ENCODE peak calls at places on chromosome 1, in seven cellular contexts. One of them, this sample, is unnamed.

GRCh38 chr1:163036661-163037060 is 32.5 kb upstream of the RGS4 start:
- DNase-seq in heart right ventricle: no peak
- DNase-seq in Panc1: no peak
- DNase-seq in choroid plexus epithelial cell: no peak
- DNase-seq in epithelial cell of proximal tubule: no peak
- DNase-seq in fibroblast of the aortic adventitia: peak
- DNase-seq in OCI-LY7: no peak
- DNase-seq in this sample: no peak

GRCh38 chr1:184048841-184049240 is 2.7 kb upstream of the TSEN15 start:
- DNase-seq in fibroblast of the aortic adventitia: no peak
- DNase-seq in epithelial cell of proximal tubule: no peak
- DNase-seq in Panc1: no peak
- DNase-seq in choroid plexus epithelial cell: no peak
- DNase-seq in heart right ventricle: no peak
- DNase-seq in OCI-LY7: no peak
- DNase-seq in this sample: no peak

GRCh38 chr1:173481195-173481772 is 4.1 kb downstream of the PRDX6 start:
- DNase-seq in Panc1: no peak
- DNase-seq in OCI-LY7: no peak
- DNase-seq in choroid plexus epithelial cell: no peak
- DNase-seq in heart right ventricle: no peak
- DNase-seq in fibroblast of the aortic adventitia: no peak
- DNase-seq in epithelial cell of proximal tubule: no peak
- DNase-seq in this sample: no peak

GRCh38 chr1:78070758-78071157 is 25.0 kb downstream of the GIPC2 start:
- DNase-seq in Panc1: no peak
- DNase-seq in heart right ventricle: no peak
- DNase-seq in epithelial cell of proximal tubule: peak
- DNase-seq in OCI-LY7: no peak
- DNase-seq in choroid plexus epithelial cell: peak
- DNase-seq in fibroblast of the aortic adventitia: peak
- DNase-seq in this sample: no peak

GRCh38 chr1:86052948-86053698 is 103.4 kb downstream of the COL24A1 start:
- DNase-seq in OCI-LY7: no peak
- DNase-seq in fibroblast of the aortic adventitia: no peak
- DNase-seq in choroid plexus epithelial cell: no peak
- DNase-seq in heart right ventricle: no peak
- DNase-seq in Panc1: no peak
- DNase-seq in epithelial cell of proximal tubule: no peak
- DNase-seq in this sample: no peak

GRCh38 chr1:230047114-230047865 is 19.7 kb upstream of the GALNT2 start:
- DNase-seq in fibroblast of the aortic adventitia: no peak
- DNase-seq in heart right ventricle: no peak
- DNase-seq in choroid plexus epithelial cell: peak
- DNase-seq in epithelial cell of proximal tubule: no peak
- DNase-seq in Panc1: no peak
- DNase-seq in OCI-LY7: no peak
- DNase-seq in this sample: no peak

GRCh38 chr1:17540255-17541001 is 930 bp downstream of the ARHGEF10L start:
- DNase-seq in choroid plexus epithelial cell: no peak
- DNase-seq in Panc1: no peak
- DNase-seq in OCI-LY7: no peak
- DNase-seq in epithelial cell of proximal tubule: no peak
- DNase-seq in heart right ventricle: peak
- DNase-seq in fibroblast of the aortic adventitia: peak
- DNase-seq in this sample: peak

GRCh38 chr1:147878022-147878421 is 24.6 kb upstream of the GJA8 start:
- DNase-seq in heart right ventricle: no peak
- DNase-seq in choroid plexus epithelial cell: no peak
- DNase-seq in fibroblast of the aortic adventitia: no peak
- DNase-seq in epithelial cell of proximal tubule: no peak
- DNase-seq in Panc1: no peak
- DNase-seq in OCI-LY7: no peak
- DNase-seq in this sample: no peak

GRCh38 chr1:36874271-36875017 is 159.9 kb downstream of the GRIK3 start:
- DNase-seq in Panc1: no peak
- DNase-seq in epithelial cell of proximal tubule: no peak
- DNase-seq in fibroblast of the aortic adventitia: no peak
- DNase-seq in OCI-LY7: no peak
- DNase-seq in heart right ventricle: peak
- DNase-seq in choroid plexus epithelial cell: no peak
- DNase-seq in this sample: no peak

GRCh38 chr1:81583878-81584277 is 216.9 kb upstream of the ADGRL2 start:
- DNase-seq in epithelial cell of proximal tubule: no peak
- DNase-seq in fibroblast of the aortic adventitia: no peak
- DNase-seq in heart right ventricle: no peak
- DNase-seq in Panc1: no peak
- DNase-seq in OCI-LY7: no peak
- DNase-seq in choroid plexus epithelial cell: no peak
- DNase-seq in this sample: no peak

GRCh38 chr1:33383974-33384767 is 46.7 kb downstream of the PHC2 start:
- DNase-seq in fibroblast of the aortic adventitia: peak
- DNase-seq in epithelial cell of proximal tubule: no peak
- DNase-seq in choroid plexus epithelial cell: peak
- DNase-seq in heart right ventricle: no peak
- DNase-seq in Panc1: no peak
- DNase-seq in OCI-LY7: no peak
- DNase-seq in this sample: no peak

GRCh38 chr1:10155087-10155712 is 55.2 kb upstream of the KIF1B start:
- DNase-seq in choroid plexus epithelial cell: peak
- DNase-seq in heart right ventricle: peak
- DNase-seq in fibroblast of the aortic adventitia: no peak
- DNase-seq in Panc1: no peak
- DNase-seq in epithelial cell of proximal tubule: no peak
- DNase-seq in OCI-LY7: no peak
- DNase-seq in this sample: no peak

DNA sequence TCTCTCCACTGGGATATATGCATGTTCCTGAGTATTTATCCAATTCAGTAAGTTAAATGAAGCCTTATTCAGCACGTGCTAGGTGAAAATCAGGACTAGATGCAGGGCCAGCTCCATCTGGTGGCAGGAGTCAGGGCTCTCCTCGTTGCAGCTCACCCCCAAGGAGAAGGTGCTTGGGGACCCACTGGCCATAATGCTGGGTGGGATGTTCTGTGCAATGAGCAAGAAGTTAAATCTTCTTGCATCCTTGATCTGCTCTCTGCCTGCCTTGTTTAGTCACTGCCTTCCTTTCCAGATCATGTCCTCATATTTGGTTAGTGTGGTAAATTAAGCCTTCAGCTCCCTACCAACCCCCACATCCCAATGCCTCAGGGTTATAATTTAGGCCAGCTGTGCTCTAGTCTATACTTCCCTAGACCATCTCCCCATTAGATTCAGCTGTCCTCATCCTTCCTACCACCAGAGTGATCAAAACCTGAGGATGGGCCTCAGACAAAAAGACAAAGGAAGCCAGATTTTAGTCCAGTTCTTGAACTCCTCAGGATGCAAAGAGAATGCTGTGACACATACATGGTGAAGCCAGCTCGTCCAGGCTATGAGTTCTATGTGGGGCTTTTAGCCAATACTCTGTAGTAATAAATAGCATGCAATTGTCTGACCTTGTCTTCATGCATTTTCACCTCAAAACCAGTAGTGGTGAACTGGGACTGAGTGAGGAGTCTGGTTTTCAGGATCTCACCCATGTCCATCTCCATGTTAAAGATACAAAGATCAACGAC is 55.9 kb downstream of the SEC16B start:
- DNase-seq in fibroblast of the aortic adventitia: peak
- DNase-seq in epithelial cell of proximal tubule: no peak
- DNase-seq in choroid plexus epithelial cell: peak
- DNase-seq in heart right ventricle: no peak
- DNase-seq in OCI-LY7: peak
- DNase-seq in Panc1: no peak
- DNase-seq in this sample: peak
- TF ChIP-seq CTCF in fibroblast of the aortic adventitia: peak
- TF ChIP-seq CTCF in epithelial cell of proximal tubule: peak
- TF ChIP-seq CTCF in choroid plexus epithelial cell: peak
- TF ChIP-seq CTCF in heart right ventricle: peak
- TF ChIP-seq CTCF in OCI-LY7: peak
- TF ChIP-seq CTCF in Panc1: peak
- TF ChIP-seq CTCF in this sample: no peak

GRCh38 chr1:221040716-221041275 is 161.6 kb downstream of the HLX start:
- DNase-seq in choroid plexus epithelial cell: no peak
- DNase-seq in OCI-LY7: no peak
- DNase-seq in epithelial cell of proximal tubule: no peak
- DNase-seq in Panc1: no peak
- DNase-seq in heart right ventricle: no peak
- DNase-seq in fibroblast of the aortic adventitia: peak
- DNase-seq in this sample: no peak

GRCh38 chr1:221035680-221036153 is 156.5 kb downstream of the HLX start:
- DNase-seq in heart right ventricle: peak
- DNase-seq in epithelial cell of proximal tubule: no peak
- DNase-seq in OCI-LY7: no peak
- DNase-seq in fibroblast of the aortic adventitia: peak
- DNase-seq in Panc1: peak
- DNase-seq in choroid plexus epithelial cell: peak
- DNase-seq in this sample: no peak

GRCh38 chr1:221040074-221040473 is 160.8 kb downstream of the HLX start:
- DNase-seq in heart right ventricle: no peak
- DNase-seq in Panc1: no peak
- DNase-seq in choroid plexus epithelial cell: no peak
- DNase-seq in epithelial cell of proximal tubule: no peak
- DNase-seq in OCI-LY7: no peak
- DNase-seq in fibroblast of the aortic adventitia: no peak
- DNase-seq in this sample: no peak

GRCh38 chr1:221044538-221044937 is 165.3 kb downstream of the HLX start:
- DNase-seq in choroid plexus epithelial cell: no peak
- DNase-seq in fibroblast of the aortic adventitia: no peak
- DNase-seq in heart right ventricle: no peak
- DNase-seq in epithelial cell of proximal tubule: no peak
- DNase-seq in Panc1: no peak
- DNase-seq in OCI-LY7: no peak
- DNase-seq in this sample: no peak

DNA sequence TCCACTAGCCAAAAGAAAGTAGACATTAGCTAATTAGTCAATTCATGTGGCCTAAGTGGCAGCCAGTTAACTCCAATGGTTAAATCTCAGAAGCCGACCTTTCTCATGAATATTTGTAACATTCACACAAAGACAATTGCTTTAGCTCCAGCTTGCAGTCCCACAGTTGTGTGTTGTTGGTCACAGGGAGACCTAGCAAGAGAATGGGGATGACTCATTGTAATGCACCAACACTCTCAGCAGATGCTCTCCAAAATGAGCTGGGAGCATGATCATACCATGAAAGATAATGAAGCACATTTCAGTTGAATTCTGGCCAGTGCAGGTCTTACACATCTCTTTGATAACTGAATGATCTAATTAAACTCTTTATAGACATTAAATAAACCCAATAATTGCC is 160.4 kb downstream of the HLX start:
- DNase-seq in Panc1: no peak
- DNase-seq in OCI-LY7: no peak
- DNase-seq in heart right ventricle: no peak
- DNase-seq in fibroblast of the aortic adventitia: peak
- DNase-seq in epithelial cell of proximal tubule: no peak
- DNase-seq in choroid plexus epithelial cell: peak
- DNase-seq in this sample: no peak
- TF ChIP-seq CTCF in Panc1: no peak
- TF ChIP-seq CTCF in OCI-LY7: no peak
- TF ChIP-seq CTCF in heart right ventricle: no peak
- TF ChIP-seq CTCF in fibroblast of the aortic adventitia: no peak
- TF ChIP-seq CTCF in epithelial cell of proximal tubule: no peak
- TF ChIP-seq CTCF in choroid plexus epithelial cell: no peak
- TF ChIP-seq CTCF in this sample: no peak

DNA sequence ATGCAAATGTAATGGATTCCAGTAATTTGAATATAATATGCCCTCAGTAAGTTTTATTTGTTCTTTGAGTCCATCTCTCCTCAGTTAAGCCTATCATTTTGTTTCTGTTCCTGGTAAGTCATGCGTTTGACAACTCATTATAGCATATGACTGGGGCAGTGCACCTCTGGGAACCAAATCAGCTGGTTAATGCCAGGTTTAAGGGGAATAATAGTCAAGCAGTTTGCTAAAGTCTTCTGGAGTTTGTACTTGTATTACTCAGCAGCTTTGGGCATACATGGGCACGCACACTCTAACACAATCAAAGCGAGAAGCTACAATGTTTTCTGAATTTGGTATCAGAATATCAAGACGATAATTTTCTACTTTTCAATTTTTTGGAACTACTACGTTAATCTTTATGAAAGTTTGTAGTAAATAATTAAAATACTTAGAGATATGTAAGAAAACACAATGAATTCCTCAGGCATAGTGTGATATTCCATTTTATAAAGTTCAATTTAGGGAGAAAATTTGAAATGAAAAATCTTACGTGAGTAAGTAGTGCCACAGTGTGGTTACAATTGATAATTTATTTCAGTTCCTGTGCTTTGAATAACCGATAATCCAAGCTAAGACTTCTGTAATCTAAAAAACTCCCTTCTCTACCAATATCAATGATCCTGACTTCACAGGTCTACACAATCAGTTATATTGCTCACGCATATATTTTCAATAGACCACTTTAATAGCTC is 43.8 kb upstream of the KCTD3 start:
- DNase-seq in epithelial cell of proximal tubule: peak
- DNase-seq in OCI-LY7: no peak
- DNase-seq in fibroblast of the aortic adventitia: peak
- DNase-seq in heart right ventricle: no peak
- DNase-seq in Panc1: no peak
- DNase-seq in choroid plexus epithelial cell: peak
- DNase-seq in this sample: no peak
- TF ChIP-seq CTCF in epithelial cell of proximal tubule: no peak
- TF ChIP-seq CTCF in OCI-LY7: no peak
- TF ChIP-seq CTCF in fibroblast of the aortic adventitia: peak
- TF ChIP-seq CTCF in heart right ventricle: peak
- TF ChIP-seq CTCF in Panc1: peak
- TF ChIP-seq CTCF in choroid plexus epithelial cell: peak
- TF ChIP-seq CTCF in this sample: no peak

GRCh38 chr1:222769181-222769580 is 32.2 kb downstream of the FAM177B start:
- DNase-seq in epithelial cell of proximal tubule: no peak
- DNase-seq in OCI-LY7: peak
- DNase-seq in choroid plexus epithelial cell: no peak
- DNase-seq in heart right ventricle: no peak
- DNase-seq in Panc1: no peak
- DNase-seq in fibroblast of the aortic adventitia: no peak
- DNase-seq in this sample: no peak
- TF ChIP-seq CTCF in epithelial cell of proximal tubule: peak
- TF ChIP-seq CTCF in OCI-LY7: peak
- TF ChIP-seq CTCF in choroid plexus epithelial cell: peak
- TF ChIP-seq CTCF in heart right ventricle: no peak
- TF ChIP-seq CTCF in Panc1: peak
- TF ChIP-seq CTCF in fibroblast of the aortic adventitia: no peak
- TF ChIP-seq CTCF in this sample: peak

DNA sequence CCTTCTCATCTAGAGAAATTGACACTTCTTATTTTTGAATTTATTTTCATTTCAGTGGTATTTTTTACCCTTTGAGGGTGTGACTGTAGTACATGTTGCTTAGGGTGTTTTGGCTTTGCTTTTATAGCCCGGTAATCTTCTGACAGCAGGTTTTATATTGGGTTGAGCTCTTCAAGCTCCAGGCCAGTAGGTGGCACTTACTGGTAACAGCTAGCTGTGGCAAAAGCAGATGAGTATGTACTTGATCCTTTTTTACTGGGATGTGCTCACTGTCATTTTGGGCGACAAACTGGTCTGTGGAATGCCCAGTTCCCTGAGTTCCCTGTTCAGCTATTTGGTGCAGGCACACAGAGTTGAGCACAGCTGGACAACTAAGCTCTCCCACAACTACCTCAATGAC is 916.2 kb upstream of the B3GALT2 start:
- DNase-seq in fibroblast of the aortic adventitia: no peak
- DNase-seq in choroid plexus epithelial cell: peak
- DNase-seq in OCI-LY7: peak
- DNase-seq in Panc1: no peak
- DNase-seq in epithelial cell of proximal tubule: no peak
- DNase-seq in heart right ventricle: no peak
- DNase-seq in this sample: no peak
- TF ChIP-seq CTCF in fibroblast of the aortic adventitia: no peak
- TF ChIP-seq CTCF in choroid plexus epithelial cell: peak
- TF ChIP-seq CTCF in OCI-LY7: peak
- TF ChIP-seq CTCF in Panc1: peak
- TF ChIP-seq CTCF in epithelial cell of proximal tubule: peak
- TF ChIP-seq CTCF in heart right ventricle: no peak
- TF ChIP-seq CTCF in this sample: no peak